ENCODE peak calls at places on chromosomes 7 and 10, in seven cellular contexts. R is stimulated activated CD4-positive, alpha-beta T cell treated with anti-CD3 and anti-CD28 coated beads, Interleukin-4, amount 100 ng/mL, for 24 hours; S is GM19239; T is endodermal cell; N is activated CD4-positive, alpha-beta T cell treated with anti-CD3 and anti-CD28 coated beads, Interleukin-2, amount 50 U/mL, for 48 hours; C is myocyte; Z is activated T-cell treated with anti-CD3 and anti-CD28 coated beads, Interleukin-2, amount 50 U/mL, for 72 hours. M is an unnamed sample.

GRCh38 chr7:132895231-132895630 is 186.7 kb downstream of the CHCHD3 start:
- DNase-seq in Z (no peak), C (no peak), N (no peak), S (no peak), R (no peak), T (no peak), M (no peak)

GRCh38 chr10:112278871-112279270 is 4.3 kb upstream of the TECTB start:
- DNase-seq in C (no peak), T (no peak), N (no peak), R (no peak), Z (no peak), S (no peak), M (no peak)

GRCh38 chr10:105952153-105952552 is 1212.4 kb downstream of the SORCS1 start:
- DNase-seq in S (no peak), C (no peak), R (no peak), T (peak), N (no peak), Z (no peak), M (no peak)

GRCh38 chr7:140922741-140923345 is 1.9 kb downstream of the BRAF start:
- DNase-seq in C (no peak), Z (no peak), S (no peak), R (no peak), N (no peak), T (no peak), M (no peak)

GRCh38 chr10:127424594-127425264 is 124.4 kb upstream of the NPS start:
- DNase-seq in C (peak), N (no peak), Z (no peak), S (no peak), R (no peak), T (no peak), M (no peak)

GRCh38 chr7:140623995-140624902 is 16.4 kb downstream of the DENND2A start:
- DNase-seq in S (no peak), C (no peak), N (no peak), T (peak), Z (no peak), R (no peak), M (no peak)

GRCh38 chr10:86357041-86357440 is 9.6 kb downstream of the GRID1 start:
- DNase-seq in Z (no peak), C (no peak), N (no peak), S (no peak), R (no peak), T (no peak), M (no peak)

GRCh38 chr7:36526720-36527548 is 137.3 kb downstream of the ANLN start:
- DNase-seq in Z (peak), S (peak), T (no peak), N (no peak), R (no peak), C (peak), M (peak)

GRCh38 chr7:116786791-116787443 is 75.5 kb upstream of the CAPZA2 start:
- DNase-seq in N (no peak), R (peak), S (peak), C (peak), Z (peak), T (peak), M (peak)

GRCh38 chr10:71241899-71242620 is 29.7 kb downstream of the UNC5B start:
- DNase-seq in R (no peak), N (no peak), Z (no peak), S (no peak), C (no peak), T (no peak), M (no peak)

GRCh38 chr7:93719546-93719945 is 145.0 kb upstream of the CALCR start:
- DNase-seq in Z (no peak), T (no peak), C (peak), N (no peak), S (no peak), R (no peak), M (no peak)

GRCh38 chr7:73983437-73984164 is 44.4 kb upstream of the ELN start:
- DNase-seq in R (no peak), C (no peak), S (no peak), T (no peak), N (no peak), Z (no peak), M (no peak)

GRCh38 chr7:7765422-7765821 is 47.0 kb upstream of the RPA3 start:
- DNase-seq in S (no peak), C (no peak), T (no peak), Z (no peak), N (no peak), R (no peak), M (peak)

GRCh38 chr7:158527902-158528502 is 59.6 kb downstream of the PTPRN2 start:
- DNase-seq in R (no peak), N (no peak), C (no peak), S (no peak), T (no peak), Z (no peak), M (no peak)

GRCh38 chr10:64394744-64395143 is 873.5 kb downstream of the REEP3 start:
- DNase-seq in R (no peak), S (no peak), Z (no peak), T (no peak), C (peak), N (no peak), M (no peak)

GRCh38 chr10:80457554-80458262 is 3.6 kb downstream of the TSPAN14 start:
- DNase-seq in Z (no peak), T (peak), S (no peak), N (no peak), C (no peak), R (no peak), M (no peak)

GRCh38 chr10:129171816-129172215 is 295.2 kb upstream of the MGMT start:
- DNase-seq in Z (no peak), S (no peak), C (no peak), T (no peak), R (no peak), N (no peak), M (no peak)

GRCh38 chr7:26630361-26630760 is 234.0 kb downstream of the SKAP2 start:
- DNase-seq in N (no peak), T (no peak), S (no peak), C (no peak), R (no peak), Z (no peak), M (no peak)

GRCh38 chr7:93551063-93551895 is 23.2 kb downstream of the CALCR start:
- DNase-seq in T (no peak), S (no peak), R (no peak), C (peak), Z (peak), N (no peak), M (no peak)

GRCh38 chr7:6262206-6262605 is 10.2 kb downstream of the CYTH3 start:
- DNase-seq in C (peak), N (no peak), S (no peak), R (no peak), T (no peak), Z (no peak), M (no peak)

GRCh38 chr7:2211259-2211575 is 21.5 kb downstream of the MAD1L1 start:
- DNase-seq in Z (no peak), R (no peak), N (no peak), S (no peak), C (no peak), T (no peak), M (no peak)

GRCh38 chr7:131657881-131658280 is 101.5 kb upstream of the PODXL start:
- DNase-seq in N (no peak), T (no peak), S (no peak), R (no peak), C (no peak), Z (no peak), M (no peak)

M was measured in stimulated activated naive CD8-positive, alpha-beta T cell treated with anti-CD3 and anti-CD28 coated beads, Interleukin-15, amount 100 ng/mL, for 72 hours.